ENCODE peak calls at places on chromosomes 1 and 21, in ten cellular contexts. One of them, this sample, is unnamed.

GRCh38 chr1:25255711-25256577 is 8.7 kb upstream of the RSRP1 start:
- DNase-seq in HFFc6: no peak
- DNase-seq in epithelial cell of esophagus: no peak
- DNase-seq in progenitor cell of endocrine pancreas: no peak
- DNase-seq in cardiac muscle cell: no peak
- DNase-seq in GM20000: no peak
- DNase-seq in stomach: no peak
- DNase-seq in MCF 10A: no peak
- DNase-seq in CD8-positive, alpha-beta T cell: no peak
- DNase-seq in thoracic aorta: no peak
- DNase-seq in this sample: no peak

GRCh38 chr1:187928288-187928687 is 1099.5 kb downstream of the PLA2G4A start:
- DNase-seq in thoracic aorta: no peak
- DNase-seq in cardiac muscle cell: peak
- DNase-seq in progenitor cell of endocrine pancreas: no peak
- DNase-seq in HFFc6: peak
- DNase-seq in GM20000: peak
- DNase-seq in epithelial cell of esophagus: peak
- DNase-seq in stomach: no peak
- DNase-seq in MCF 10A: peak
- DNase-seq in CD8-positive, alpha-beta T cell: no peak
- DNase-seq in this sample: peak

GRCh38 chr1:38082678-38083317 is 36.2 kb upstream of the POU3F1 start:
- DNase-seq in MCF 10A: peak
- DNase-seq in GM20000: no peak
- DNase-seq in HFFc6: no peak
- DNase-seq in thoracic aorta: no peak
- DNase-seq in progenitor cell of endocrine pancreas: no peak
- DNase-seq in CD8-positive, alpha-beta T cell: no peak
- DNase-seq in epithelial cell of esophagus: no peak
- DNase-seq in stomach: no peak
- DNase-seq in cardiac muscle cell: no peak
- DNase-seq in this sample: no peak

GRCh38 chr1:70627910-70628309 is 216.8 kb downstream of the CTH start:
- DNase-seq in CD8-positive, alpha-beta T cell: no peak
- DNase-seq in progenitor cell of endocrine pancreas: no peak
- DNase-seq in HFFc6: no peak
- DNase-seq in epithelial cell of esophagus: peak
- DNase-seq in thoracic aorta: no peak
- DNase-seq in MCF 10A: peak
- DNase-seq in stomach: no peak
- DNase-seq in GM20000: no peak
- DNase-seq in cardiac muscle cell: no peak
- DNase-seq in this sample: no peak

GRCh38 chr1:180560200-180560867 is 1.6 kb downstream of the OVAAL start:
- DNase-seq in cardiac muscle cell: no peak
- DNase-seq in progenitor cell of endocrine pancreas: no peak
- DNase-seq in stomach: peak
- DNase-seq in GM20000: no peak
- DNase-seq in thoracic aorta: no peak
- DNase-seq in epithelial cell of esophagus: no peak
- DNase-seq in CD8-positive, alpha-beta T cell: no peak
- DNase-seq in HFFc6: no peak
- DNase-seq in MCF 10A: no peak
- DNase-seq in this sample: no peak

GRCh38 chr21:36538761-36539160 is 58.8 kb upstream of the CLDN14 start:
- DNase-seq in CD8-positive, alpha-beta T cell: no peak
- DNase-seq in MCF 10A: no peak
- DNase-seq in HFFc6: no peak
- DNase-seq in stomach: no peak
- DNase-seq in GM20000: no peak
- DNase-seq in thoracic aorta: no peak
- DNase-seq in epithelial cell of esophagus: no peak
- DNase-seq in cardiac muscle cell: no peak
- DNase-seq in progenitor cell of endocrine pancreas: no peak
- DNase-seq in this sample: no peak

GRCh38 chr1:160550572-160551034 is 27.5 kb upstream of the SLAMF6 start:
- DNase-seq in CD8-positive, alpha-beta T cell: peak
- DNase-seq in progenitor cell of endocrine pancreas: no peak
- DNase-seq in HFFc6: no peak
- DNase-seq in thoracic aorta: no peak
- DNase-seq in MCF 10A: no peak
- DNase-seq in GM20000: no peak
- DNase-seq in epithelial cell of esophagus: no peak
- DNase-seq in cardiac muscle cell: no peak
- DNase-seq in stomach: no peak
- DNase-seq in this sample: no peak

GRCh38 chr21:26881504-26882228 is 36.5 kb upstream of the ADAMTS1 start:
- DNase-seq in CD8-positive, alpha-beta T cell: no peak
- DNase-seq in stomach: no peak
- DNase-seq in HFFc6: peak
- DNase-seq in progenitor cell of endocrine pancreas: no peak
- DNase-seq in MCF 10A: peak
- DNase-seq in GM20000: no peak
- DNase-seq in cardiac muscle cell: peak
- DNase-seq in epithelial cell of esophagus: peak
- DNase-seq in thoracic aorta: no peak
- DNase-seq in this sample: peak

GRCh38 chr1:205437570-205437969 is 15.7 kb upstream of the LEMD1 start:
- DNase-seq in CD8-positive, alpha-beta T cell: no peak
- DNase-seq in cardiac muscle cell: no peak
- DNase-seq in epithelial cell of esophagus: no peak
- DNase-seq in thoracic aorta: no peak
- DNase-seq in progenitor cell of endocrine pancreas: no peak
- DNase-seq in stomach: no peak
- DNase-seq in GM20000: no peak
- DNase-seq in MCF 10A: no peak
- DNase-seq in HFFc6: no peak
- DNase-seq in this sample: no peak

GRCh38 chr1:178493301-178493741 is 3.4 kb downstream of the CLEC20A start:
- DNase-seq in cardiac muscle cell: no peak
- DNase-seq in progenitor cell of endocrine pancreas: no peak
- DNase-seq in epithelial cell of esophagus: no peak
- DNase-seq in CD8-positive, alpha-beta T cell: no peak
- DNase-seq in stomach: no peak
- DNase-seq in HFFc6: no peak
- DNase-seq in GM20000: no peak
- DNase-seq in MCF 10A: no peak
- DNase-seq in thoracic aorta: no peak
- DNase-seq in this sample: no peak

GRCh38 chr1:3786468-3787346 is 9.6 kb downstream of the LRRC47 start:
- DNase-seq in MCF 10A: no peak
- DNase-seq in epithelial cell of esophagus: no peak
- DNase-seq in CD8-positive, alpha-beta T cell: no peak
- DNase-seq in GM20000: no peak
- DNase-seq in thoracic aorta: no peak
- DNase-seq in progenitor cell of endocrine pancreas: no peak
- DNase-seq in HFFc6: no peak
- DNase-seq in cardiac muscle cell: no peak
- DNase-seq in stomach: no peak
- DNase-seq in this sample: no peak

GRCh38 chr1:116826818-116827606 is 72.8 kb downstream of the CD2 start:
- DNase-seq in MCF 10A: peak
- DNase-seq in epithelial cell of esophagus: peak
- DNase-seq in progenitor cell of endocrine pancreas: no peak
- DNase-seq in thoracic aorta: no peak
- DNase-seq in HFFc6: no peak
- DNase-seq in cardiac muscle cell: no peak
- DNase-seq in CD8-positive, alpha-beta T cell: no peak
- DNase-seq in stomach: no peak
- DNase-seq in GM20000: peak
- DNase-seq in this sample: peak

GRCh38 chr1:63501256-63501655 is 21.8 kb downstream of the ITGB3BP start:
- DNase-seq in epithelial cell of esophagus: no peak
- DNase-seq in CD8-positive, alpha-beta T cell: no peak
- DNase-seq in GM20000: no peak
- DNase-seq in stomach: no peak
- DNase-seq in progenitor cell of endocrine pancreas: no peak
- DNase-seq in thoracic aorta: no peak
- DNase-seq in MCF 10A: no peak
- DNase-seq in cardiac muscle cell: no peak
- DNase-seq in HFFc6: no peak
- DNase-seq in this sample: no peak

DNA sequence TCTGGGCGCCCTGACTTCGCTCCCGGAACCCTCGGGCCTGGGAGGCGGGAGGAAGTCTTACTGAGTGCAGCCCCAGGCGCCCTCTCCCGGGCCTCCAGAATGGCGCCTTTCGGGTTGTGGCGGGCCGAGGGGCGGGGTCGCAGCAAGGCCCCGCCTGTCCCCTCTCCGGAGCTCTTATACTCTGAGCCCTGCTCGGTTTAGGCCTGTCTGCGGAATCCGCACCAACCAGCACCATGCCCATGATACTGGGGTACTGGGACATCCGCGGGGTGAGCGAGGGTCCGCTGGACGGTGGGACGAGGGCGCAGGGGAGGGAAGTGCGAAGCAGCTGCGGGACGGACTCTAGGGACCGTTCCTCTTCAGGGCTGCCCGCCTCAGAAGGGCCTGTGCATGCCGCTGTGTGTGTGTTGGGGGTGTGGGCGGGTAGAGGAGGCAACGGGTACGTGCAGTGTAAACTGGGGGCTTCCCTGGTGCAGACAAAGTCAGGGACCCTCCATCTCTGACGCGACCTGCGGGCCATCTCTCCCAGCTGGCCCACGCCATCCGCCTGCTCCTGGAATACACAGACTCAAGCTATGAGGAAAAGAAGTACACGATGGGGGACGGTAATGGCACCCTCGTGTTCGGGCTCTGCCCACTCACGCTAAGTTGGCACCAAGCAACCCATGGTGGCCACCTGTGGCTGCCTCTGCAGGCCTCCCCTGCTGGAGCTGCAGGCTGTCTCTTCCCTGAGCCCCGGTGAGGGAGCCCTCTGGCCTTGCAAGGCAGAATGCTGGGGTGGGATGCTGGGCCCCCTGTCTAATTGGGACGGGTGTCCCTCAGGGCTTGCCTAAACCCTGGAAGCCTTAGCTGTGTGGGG is at the start of gene GSTM1:
- DNase-seq in MCF 10A: no peak
- DNase-seq in thoracic aorta: no peak
- DNase-seq in epithelial cell of esophagus: no peak
- DNase-seq in HFFc6: peak
- DNase-seq in cardiac muscle cell: peak
- DNase-seq in progenitor cell of endocrine pancreas: peak
- DNase-seq in stomach: peak
- DNase-seq in CD8-positive, alpha-beta T cell: no peak
- DNase-seq in GM20000: peak
- DNase-seq in this sample: no peak
- TF ChIP-seq CTCF in MCF 10A: no peak
- TF ChIP-seq CTCF in thoracic aorta: no peak
- TF ChIP-seq CTCF in epithelial cell of esophagus: no peak
- TF ChIP-seq CTCF in HFFc6: peak
- TF ChIP-seq CTCF in cardiac muscle cell: peak
- TF ChIP-seq CTCF in progenitor cell of endocrine pancreas: peak
- TF ChIP-seq CTCF in stomach: peak
- TF ChIP-seq CTCF in CD8-positive, alpha-beta T cell: no peak
- TF ChIP-seq CTCF in GM20000: peak
- TF ChIP-seq CTCF in this sample: no peak

DNA sequence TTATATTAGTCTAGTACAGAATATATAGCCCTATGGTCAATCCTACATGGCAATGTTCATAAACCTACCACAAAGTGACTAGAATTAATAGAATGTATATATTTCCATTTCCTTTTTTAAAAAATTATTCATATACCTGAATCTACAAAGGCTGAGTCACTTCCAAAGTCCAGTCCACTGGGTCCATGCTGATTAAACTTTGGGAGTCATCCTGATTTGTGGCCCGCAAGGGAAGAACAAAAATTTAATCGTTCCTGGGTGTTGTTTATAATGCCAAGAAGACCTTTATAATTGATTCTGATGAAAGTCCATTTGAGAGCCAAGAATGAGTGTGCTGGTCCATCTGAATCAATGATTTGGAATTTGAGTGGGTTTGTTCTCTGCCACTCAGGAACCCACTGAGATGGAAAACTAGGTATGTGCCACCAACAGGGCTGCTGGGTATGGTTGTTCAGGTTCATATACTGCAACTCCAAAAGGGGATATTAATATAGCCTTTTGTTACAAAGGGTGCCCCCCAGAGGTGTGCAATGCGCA is 221.9 kb upstream of the PLXNA2 start:
- DNase-seq in MCF 10A: no peak
- DNase-seq in HFFc6: no peak
- DNase-seq in stomach: no peak
- DNase-seq in progenitor cell of endocrine pancreas: no peak
- DNase-seq in CD8-positive, alpha-beta T cell: no peak
- DNase-seq in epithelial cell of esophagus: no peak
- DNase-seq in cardiac muscle cell: no peak
- DNase-seq in thoracic aorta: no peak
- DNase-seq in GM20000: no peak
- DNase-seq in this sample: no peak
- TF ChIP-seq CTCF in MCF 10A: no peak
- TF ChIP-seq CTCF in HFFc6: no peak
- TF ChIP-seq CTCF in stomach: no peak
- TF ChIP-seq CTCF in progenitor cell of endocrine pancreas: no peak
- TF ChIP-seq CTCF in CD8-positive, alpha-beta T cell: no peak
- TF ChIP-seq CTCF in epithelial cell of esophagus: no peak
- TF ChIP-seq CTCF in cardiac muscle cell: no peak
- TF ChIP-seq CTCF in thoracic aorta: no peak
- TF ChIP-seq CTCF in GM20000: no peak
- TF ChIP-seq CTCF in this sample: peak

GRCh38 chr21:45406801-45407628 is 2.0 kb downstream of the COL18A1 start:
- DNase-seq in GM20000: no peak
- DNase-seq in thoracic aorta: no peak
- DNase-seq in progenitor cell of endocrine pancreas: no peak
- DNase-seq in epithelial cell of esophagus: no peak
- DNase-seq in cardiac muscle cell: peak
- DNase-seq in stomach: no peak
- DNase-seq in CD8-positive, alpha-beta T cell: no peak
- DNase-seq in HFFc6: no peak
- DNase-seq in MCF 10A: no peak
- DNase-seq in this sample: no peak
- TF ChIP-seq CTCF in GM20000: no peak
- TF ChIP-seq CTCF in thoracic aorta: no peak
- TF ChIP-seq CTCF in progenitor cell of endocrine pancreas: no peak
- TF ChIP-seq CTCF in epithelial cell of esophagus: no peak
- TF ChIP-seq CTCF in cardiac muscle cell: peak
- TF ChIP-seq CTCF in stomach: no peak
- TF ChIP-seq CTCF in CD8-positive, alpha-beta T cell: no peak
- TF ChIP-seq CTCF in HFFc6: no peak
- TF ChIP-seq CTCF in MCF 10A: no peak
- TF ChIP-seq CTCF in this sample: no peak

DNA sequence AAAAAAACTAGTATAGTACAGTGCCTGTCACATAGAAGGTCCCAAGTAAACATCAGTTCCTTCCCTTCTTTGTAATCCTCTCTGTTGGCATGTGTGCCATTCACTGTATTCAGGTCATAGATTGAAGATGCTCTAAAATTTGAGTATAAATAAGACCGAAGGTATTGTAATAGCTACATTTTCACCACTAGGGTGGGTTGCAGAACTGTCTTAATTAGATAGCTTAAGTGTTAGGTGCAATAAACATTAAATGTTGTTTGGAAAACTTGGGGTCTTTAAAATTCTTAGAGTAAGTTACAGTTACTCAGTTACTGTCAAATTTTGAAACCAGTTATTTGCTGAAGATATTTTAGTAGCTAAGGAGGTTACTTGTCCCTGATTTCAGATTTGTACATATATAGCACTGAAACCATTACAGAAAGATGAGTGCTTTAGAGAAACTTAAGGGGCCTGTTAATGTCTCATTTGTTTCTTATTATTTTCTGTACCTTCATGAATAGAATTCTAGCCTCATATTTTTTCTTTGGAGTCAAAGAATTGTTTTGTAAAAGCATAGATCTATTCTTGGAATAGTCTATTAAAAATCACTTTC is 24.3 kb downstream of the PER3 start:
- DNase-seq in thoracic aorta: no peak
- DNase-seq in CD8-positive, alpha-beta T cell: no peak
- DNase-seq in HFFc6: peak
- DNase-seq in cardiac muscle cell: peak
- DNase-seq in MCF 10A: peak
- DNase-seq in GM20000: peak
- DNase-seq in epithelial cell of esophagus: peak
- DNase-seq in progenitor cell of endocrine pancreas: no peak
- DNase-seq in stomach: no peak
- DNase-seq in this sample: peak
- TF ChIP-seq CTCF in thoracic aorta: peak
- TF ChIP-seq CTCF in CD8-positive, alpha-beta T cell: peak
- TF ChIP-seq CTCF in HFFc6: peak
- TF ChIP-seq CTCF in cardiac muscle cell: peak
- TF ChIP-seq CTCF in MCF 10A: peak
- TF ChIP-seq CTCF in GM20000: peak
- TF ChIP-seq CTCF in epithelial cell of esophagus: peak
- TF ChIP-seq CTCF in progenitor cell of endocrine pancreas: peak
- TF ChIP-seq CTCF in stomach: peak
- TF ChIP-seq CTCF in this sample: peak

This sample was measured in astrocyte.